ENCODE peak calls at places on chromosome 6, in six cellular contexts. C is fibroblast of the aortic adventitia; K is AG04449; Z is psoas muscle; D is CD8-positive, alpha-beta T cell; E is HFF-Myc. W is an unnamed sample.

GRCh38 chr6:116405147-116405546 is 34.4 kb downstream of the DSE start:
- DNase-seq in C (peak), K (no peak), Z (no peak), D (no peak), E (peak), W (peak)

GRCh38 chr6:52363222-52363867 is 1.4 kb downstream of the PAQR8 start:
- DNase-seq in C (peak), K (no peak), Z (no peak), D (no peak), E (no peak), W (no peak)

GRCh38 chr6:150068173-150068785 is 642 bp downstream of the ULBP3 start:
- DNase-seq in C (no peak), K (no peak), Z (no peak), D (no peak), E (no peak), W (no peak)

GRCh38 chr6:4433199-4433598 is 297.8 kb upstream of the ECI2 start:
- DNase-seq in C (no peak), K (no peak), Z (no peak), D (no peak), E (no peak), W (no peak)

GRCh38 chr6:46473866-46474265 is 17.4 kb downstream of the RCAN2 start:
- DNase-seq in C (no peak), K (no peak), Z (no peak), D (no peak), E (no peak), W (no peak)

GRCh38 chr6:7176208-7176607 is 68.4 kb downstream of the RREB1 start:
- DNase-seq in C (peak), K (no peak), Z (no peak), D (no peak), E (no peak), W (no peak)

GRCh38 chr6:13281630-13282156 is 46.6 kb downstream of the TBC1D7 start:
- DNase-seq in C (no peak), K (no peak), Z (no peak), D (no peak), E (no peak), W (no peak)

GRCh38 chr6:157667211-157668033 is 155.6 kb upstream of the SNX9 start:
- DNase-seq in C (peak), K (peak), Z (no peak), D (peak), E (peak), W (peak)

GRCh38 chr6:106512048-106512957 is 117.0 kb downstream of the RTN4IP1 start:
- DNase-seq in C (peak), K (no peak), Z (peak), D (peak), E (no peak), W (no peak)

GRCh38 chr6:164085552-164086325 is 671.2 kb downstream of the QKI start:
- DNase-seq in C (peak), K (no peak), Z (peak), D (no peak), E (no peak), W (no peak)

GRCh38 chr6:78867020-78867369 is 356 bp upstream of the IRAK1BP1 start:
- DNase-seq in C (no peak), K (no peak), Z (no peak), D (no peak), E (no peak), W (no peak)

GRCh38 chr6:73409395-73409794 is 14.8 kb downstream of the DDX43 start:
- DNase-seq in C (peak), K (no peak), Z (no peak), D (no peak), E (no peak), W (no peak)

GRCh38 chr6:113495521-113495920 is 361.6 kb upstream of the MARCKS start:
- DNase-seq in C (peak), K (peak), Z (no peak), D (no peak), E (peak), W (peak)

GRCh38 chr6:113855500-113856010 is 1.6 kb upstream of the MARCKS start:
- DNase-seq in C (peak), K (no peak), Z (no peak), D (no peak), E (no peak), W (no peak)

GRCh38 chr6:165010556-165011535 is 298.6 kb downstream of the C6orf118 start:
- DNase-seq in C (peak), K (no peak), Z (no peak), D (no peak), E (no peak), W (no peak)

GRCh38 chr6:14053776-14054175 is 63.8 kb upstream of the CD83 start:
- DNase-seq in C (no peak), K (no peak), Z (no peak), D (no peak), E (no peak), W (no peak)

GRCh38 chr6:10412165-10412947 is 2.5 kb downstream of the TFAP2A start:
- DNase-seq in C (peak), K (no peak), Z (no peak), D (no peak), E (peak), W (peak)

GRCh38 chr6:167530960-167531359 is 206.1 kb downstream of the TTLL2 start:
- DNase-seq in C (no peak), K (no peak), Z (no peak), D (no peak), E (no peak), W (no peak)

GRCh38 chr6:41535766-41536165 is 10.4 kb upstream of the FOXP4 start:
- DNase-seq in C (no peak), K (no peak), Z (no peak), D (no peak), E (no peak), W (no peak)

GRCh38 chr6:102581378-102582124 is 1188.0 kb downstream of the GRIK2 start:
- DNase-seq in C (no peak), K (no peak), Z (no peak), D (no peak), E (no peak), W (no peak)

GRCh38 chr6:163394659-163395058 is 19.9 kb upstream of the QKI start:
- DNase-seq in C (no peak), K (no peak), Z (no peak), D (no peak), E (no peak), W (no peak)

GRCh38 chr6:73691512-73691911 is 4.5 kb upstream of the CD109 start:
- DNase-seq in C (no peak), K (no peak), Z (no peak), D (no peak), E (no peak), W (no peak)

GRCh38 chr6:7769702-7770101 is 43.8 kb downstream of the BMP6 start:
- DNase-seq in C (peak), K (no peak), Z (no peak), D (no peak), E (no peak), W (no peak)

GRCh38 chr6:34154668-34155447 is 9.0 kb upstream of the GRM4 start:
- DNase-seq in C (peak), K (no peak), Z (peak), D (peak), E (no peak), W (no peak)

GRCh38 chr6:117491916-117492315 is 9.4 kb downstream of the DCBLD1 start:
- DNase-seq in C (peak), K (no peak), Z (no peak), D (no peak), E (no peak), W (no peak)

GRCh38 chr6:31575335-31575901 is at the start of gene TNF:
- DNase-seq in C (no peak), K (no peak), Z (peak), D (no peak), E (no peak), W (no peak)

GRCh38 chr6:149389509-149390297 is 10.4 kb upstream of the SUMO4 start:
- DNase-seq in C (peak), K (no peak), Z (no peak), D (no peak), E (no peak), W (peak)

GRCh38 chr6:157148391-157149323 is 174.7 kb downstream of the TMEM242 start:
- DNase-seq in C (peak), K (peak), Z (peak), D (no peak), E (peak), W (peak)

GRCh38 chr6:93496548-93496947 is 77.2 kb upstream of the EPHA7 start:
- DNase-seq in C (no peak), K (no peak), Z (no peak), D (no peak), E (no peak), W (no peak)

GRCh38 chr6:1842334-1842733 is 232.6 kb downstream of the FOXC1 start:
- DNase-seq in C (no peak), K (no peak), Z (no peak), D (no peak), E (no peak), W (no peak)

GRCh38 chr6:16371401-16371800 is 133.0 kb downstream of the GMPR start:
- DNase-seq in C (no peak), K (no peak), Z (no peak), D (no peak), E (no peak), W (no peak)

GRCh38 chr6:31574106-31575061 is 981 bp upstream of the TNF start:
- DNase-seq in C (no peak), K (no peak), Z (no peak), D (no peak), E (no peak), W (no peak)

GRCh38 chr6:146913842-146914562 is 290.2 kb upstream of the STXBP5 start:
- DNase-seq in C (peak), K (peak), Z (peak), D (no peak), E (peak), W (peak)

GRCh38 chr6:123925360-123925759 is 121.7 kb downstream of the NKAIN2 start:
- DNase-seq in C (no peak), K (no peak), Z (no peak), D (no peak), E (no peak), W (no peak)

GRCh38 chr6:168908166-168908565 is 345.5 kb downstream of the THBS2 start:
- DNase-seq in C (peak), K (no peak), Z (no peak), D (no peak), E (no peak), W (no peak)

DNA sequence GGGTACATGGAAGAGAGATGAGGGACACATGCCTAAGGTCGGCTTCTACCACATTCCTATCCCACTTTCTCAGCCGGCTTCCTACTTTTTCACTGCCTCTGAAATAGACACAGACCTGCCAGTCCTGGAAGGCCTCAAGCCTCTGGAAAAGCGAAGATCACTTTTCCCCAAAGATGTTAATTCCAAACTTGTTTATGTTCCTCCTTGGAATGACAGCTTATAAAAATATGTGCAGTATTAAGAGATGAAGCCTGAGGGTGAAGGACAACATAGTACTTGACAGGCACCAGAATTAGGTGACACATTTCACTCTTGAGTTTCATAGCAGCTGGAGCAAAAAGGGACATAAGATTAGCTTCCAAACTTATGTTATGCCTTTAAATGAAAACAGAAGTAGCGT is 25.2 kb downstream of the FOXO3 start:
- DNase-seq in C (no peak), K (no peak), Z (no peak), D (no peak), E (no peak), W (no peak)
- H3K4me3 ChIP-seq in C (no peak), K (no peak), Z (no peak), D (no peak), E (no peak), W (no peak)

GRCh38 chr6:161101517-161101916 is 109.9 kb downstream of the MAP3K4 start:
- DNase-seq in C (no peak), K (no peak), Z (no peak), D (no peak), E (no peak), W (no peak)

GRCh38 chr6:161103475-161103874 is 111.9 kb downstream of the MAP3K4 start:
- DNase-seq in C (no peak), K (no peak), Z (no peak), D (no peak), E (no peak), W (no peak)

GRCh38 chr6:161105408-161105807 is 113.8 kb downstream of the MAP3K4 start:
- DNase-seq in C (no peak), K (no peak), Z (no peak), D (no peak), E (no peak), W (no peak)

GRCh38 chr6:161107779-161108380 is 116.3 kb downstream of the MAP3K4 start:
- DNase-seq in C (no peak), K (no peak), Z (no peak), D (no peak), E (no peak), W (no peak)

DNA sequence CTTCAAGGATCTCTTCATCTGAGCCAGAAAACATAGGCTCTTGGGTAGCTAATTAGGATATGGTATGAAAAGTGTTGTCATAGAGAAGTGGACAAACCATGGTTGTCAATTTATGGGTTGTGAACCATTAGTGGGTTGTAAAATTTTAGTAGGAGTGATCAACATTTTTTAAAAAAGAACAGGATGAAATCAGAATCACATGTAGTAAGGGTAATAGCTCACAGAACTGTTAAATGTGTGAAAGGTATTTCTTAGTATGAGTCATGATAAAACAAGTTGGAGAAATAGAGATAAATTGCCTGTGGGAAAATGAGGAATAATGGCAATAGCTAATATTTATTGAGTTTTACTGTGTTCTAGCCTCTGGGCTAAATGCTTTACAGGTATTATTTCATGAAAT is 113.4 kb downstream of the MAP3K4 start:
- DNase-seq in C (peak), K (no peak), Z (no peak), D (no peak), E (no peak), W (peak)
- H3K4me3 ChIP-seq in C (no peak), K (no peak), Z (no peak), D (no peak), E (no peak), W (no peak)

GRCh38 chr6:118553132-118553531 is 5.0 kb downstream of the PLN start:
- DNase-seq in C (no peak), K (no peak), Z (no peak), D (no peak), E (no peak), W (no peak)
- H3K4me3 ChIP-seq in C (no peak), K (no peak), Z (peak), D (no peak), E (no peak), W (no peak)

DNA sequence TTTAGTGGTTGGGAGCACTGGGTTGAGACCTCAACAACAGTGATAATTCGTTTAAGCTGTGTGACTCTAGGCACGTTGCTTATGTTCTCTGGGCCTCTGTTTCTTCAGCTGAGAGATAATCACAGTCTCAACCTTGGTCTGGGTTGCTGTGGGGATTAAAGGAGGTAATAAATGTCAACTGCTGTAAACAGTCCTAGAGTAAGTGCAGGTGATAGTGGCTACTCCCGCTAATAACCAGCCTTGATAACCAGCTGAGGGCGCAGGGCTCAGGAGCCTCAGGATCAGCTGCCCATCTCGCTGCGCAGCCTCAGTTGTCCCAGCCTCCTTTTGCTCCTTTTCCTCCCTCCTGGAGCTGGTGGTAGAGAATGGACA is 58.0 kb downstream of the JARID2 start:
- DNase-seq in C (no peak), K (no peak), Z (no peak), D (no peak), E (no peak), W (no peak)
- H3K4me3 ChIP-seq in C (no peak), K (no peak), Z (no peak), D (no peak), E (no peak), W (no peak)

DNA sequence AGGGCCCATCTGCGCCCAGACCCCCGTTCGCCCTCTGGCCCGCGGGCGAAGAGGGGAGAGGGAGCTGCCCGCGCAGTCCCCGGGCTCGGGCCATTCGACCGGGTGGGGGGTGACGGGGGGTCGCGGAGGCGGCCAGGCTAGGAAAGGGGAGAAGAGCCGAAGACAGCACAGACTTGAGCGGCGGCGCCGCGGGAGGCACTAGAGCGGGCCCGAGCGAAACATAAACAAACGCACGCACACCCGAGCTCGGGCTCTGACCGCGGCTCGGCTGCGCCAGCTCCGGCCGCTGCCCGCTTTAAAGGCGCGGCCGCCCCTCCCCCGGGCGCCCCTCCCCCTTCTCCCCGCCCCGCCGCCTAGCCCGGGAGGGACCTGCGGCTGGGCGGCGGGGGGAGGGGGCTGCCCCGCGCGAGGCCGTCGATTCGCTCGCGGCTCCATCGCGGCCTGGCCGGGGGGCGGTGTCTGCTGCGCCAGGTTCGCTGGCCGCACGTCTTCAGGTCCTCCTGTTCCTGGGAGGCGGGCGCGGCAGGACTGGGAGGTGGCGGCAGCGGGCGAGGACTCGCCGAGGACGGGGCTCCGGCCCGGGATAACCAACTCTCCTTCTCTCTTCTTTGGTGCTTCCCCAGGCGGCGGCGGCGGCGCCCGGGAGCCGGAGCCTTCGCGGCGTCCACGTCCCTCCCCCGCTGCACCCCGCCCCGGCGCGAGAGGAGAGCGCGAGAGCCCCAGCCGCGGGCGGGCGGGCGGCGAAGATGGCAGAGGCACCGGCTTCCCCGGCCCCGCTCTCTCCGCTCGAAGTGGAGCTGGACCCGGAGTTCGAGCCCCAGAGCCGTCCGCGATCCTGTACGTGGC is at the start of gene FOXO3:
- DNase-seq in C (peak), K (no peak), Z (peak), D (peak), E (no peak), W (no peak)
- H3K4me3 ChIP-seq in C (peak), K (peak), Z (peak), D (peak), E (peak), W (peak)

GRCh38 chr6:154447929-154448328 is 62.6 kb downstream of the CNKSR3 start:
- DNase-seq in C (peak), K (no peak), Z (no peak), D (no peak), E (no peak), W (no peak)

GRCh38 chr6:154446984-154447383 is 63.5 kb downstream of the CNKSR3 start:
- DNase-seq in C (no peak), K (no peak), Z (no peak), D (no peak), E (no peak), W (no peak)

GRCh38 chr6:154445417-154445816 is 65.1 kb downstream of the CNKSR3 start:
- DNase-seq in C (no peak), K (no peak), Z (no peak), D (no peak), E (no peak), W (no peak)

GRCh38 chr6:154450498-154450897 is 60.0 kb downstream of the CNKSR3 start:
- DNase-seq in C (no peak), K (no peak), Z (no peak), D (no peak), E (no peak), W (no peak)

GRCh38 chr6:154448448-154449096 is 61.9 kb downstream of the CNKSR3 start:
- DNase-seq in C (peak), K (peak), Z (no peak), D (no peak), E (peak), W (no peak)
- H3K4me3 ChIP-seq in C (peak), K (no peak), Z (no peak), D (no peak), E (no peak), W (no peak)

GRCh38 chr6:110882824-110883554 is 8.4 kb downstream of the AMD1 start:
- DNase-seq in C (peak), K (no peak), Z (no peak), D (no peak), E (no peak), W (no peak)

GRCh38 chr6:110881929-110882629 is 7.5 kb downstream of the AMD1 start:
- DNase-seq in C (peak), K (no peak), Z (no peak), D (no peak), E (no peak), W (no peak)

GRCh38 chr6:110878751-110879539 is 4.4 kb downstream of the AMD1 start:
- DNase-seq in C (peak), K (no peak), Z (no peak), D (no peak), E (no peak), W (no peak)

GRCh38 chr6:110877569-110877968 is 3.0 kb downstream of the AMD1 start:
- DNase-seq in C (no peak), K (no peak), Z (no peak), D (no peak), E (no peak), W (no peak)

GRCh38 chr6:110880651-110881050 is 6.1 kb downstream of the AMD1 start:
- DNase-seq in C (no peak), K (no peak), Z (no peak), D (no peak), E (no peak), W (no peak)
- H3K4me3 ChIP-seq in C (no peak), K (no peak), Z (no peak), D (no peak), E (no peak), W (no peak)

GRCh38 chr6:26577720-26578072 is 19.1 kb upstream of the ABT1 start:
- DNase-seq in C (no peak), K (no peak), Z (no peak), D (no peak), E (no peak), W (no peak)
- H3K4me3 ChIP-seq in C (peak), K (peak), Z (peak), D (peak), E (peak), W (peak)

GRCh38 chr6:24283043-24283985 is 74.5 kb downstream of the DCDC2 start:
- DNase-seq in C (peak), K (no peak), Z (peak), D (no peak), E (peak), W (peak)
- H3K4me3 ChIP-seq in C (no peak), K (no peak), Z (peak), D (no peak), E (no peak), W (no peak)

W was measured in BJ.